ENCODE peak calls at places on chromosomes 2 and 18, in four cellular contexts. One of them, this sample, is unnamed.

GRCh38 chr2:36965751-36966369 is 476 bp downstream of the STRN start:
- DNase-seq in esophagus muscularis mucosa: no peak
- DNase-seq in SK-N-SH: peak; percentile 88
- DNase-seq in upper lobe of left lung: peak; percentile 59
- DNase-seq in this sample: peak; percentile 25

GRCh38 chr2:137943035-137943830 is 21.0 kb upstream of the HNMT start:
- DNase-seq in SK-N-SH: no peak
- DNase-seq in upper lobe of left lung: no peak
- DNase-seq in esophagus muscularis mucosa: no peak
- DNase-seq in this sample: no peak

GRCh38 chr18:51030537-51031258 is 685 bp downstream of the SMAD4 start:
- DNase-seq in upper lobe of left lung: peak; percentile 79
- DNase-seq in esophagus muscularis mucosa: peak; percentile 93
- DNase-seq in SK-N-SH: peak; percentile 90
- DNase-seq in this sample: peak; percentile 43

GRCh38 chr2:231111987-231112386 is 12.9 kb downstream of the HTR2B start:
- DNase-seq in upper lobe of left lung: no peak
- DNase-seq in SK-N-SH: no peak
- DNase-seq in esophagus muscularis mucosa: no peak
- DNase-seq in this sample: no peak

GRCh38 chr2:191165190-191165643 is 14.4 kb upstream of the STAT4 start:
- DNase-seq in esophagus muscularis mucosa: no peak
- DNase-seq in upper lobe of left lung: no peak
- DNase-seq in SK-N-SH: peak; percentile 44
- DNase-seq in this sample: no peak

GRCh38 chr18:9700261-9700796 is 7.8 kb upstream of the RAB31 start:
- DNase-seq in upper lobe of left lung: no peak
- DNase-seq in SK-N-SH: no peak
- DNase-seq in esophagus muscularis mucosa: no peak
- DNase-seq in this sample: no peak

GRCh38 chr18:12749136-12749535 is 46.3 kb downstream of the PSMG2 start:
- DNase-seq in upper lobe of left lung: no peak
- DNase-seq in esophagus muscularis mucosa: no peak
- DNase-seq in SK-N-SH: no peak
- DNase-seq in this sample: no peak

GRCh38 chr2:182792441-182792840 is 74.0 kb downstream of the FRZB start:
- DNase-seq in SK-N-SH: no peak
- DNase-seq in esophagus muscularis mucosa: no peak
- DNase-seq in upper lobe of left lung: no peak
- DNase-seq in this sample: no peak

GRCh38 chr2:230905448-230906430 is 19.3 kb downstream of the GPR55 start:
- DNase-seq in upper lobe of left lung: peak; percentile 18
- DNase-seq in esophagus muscularis mucosa: no peak
- DNase-seq in SK-N-SH: no peak
- DNase-seq in this sample: no peak

GRCh38 chr2:10034333-10035052 is 8.9 kb upstream of the KLF11 start:
- DNase-seq in upper lobe of left lung: no peak
- DNase-seq in esophagus muscularis mucosa: no peak
- DNase-seq in SK-N-SH: no peak
- DNase-seq in this sample: no peak

GRCh38 chr2:23713352-23713751 is 213.6 kb downstream of the ATAD2B start:
- DNase-seq in esophagus muscularis mucosa: no peak
- DNase-seq in SK-N-SH: no peak
- DNase-seq in upper lobe of left lung: no peak
- DNase-seq in this sample: no peak

GRCh38 chr18:10291568-10291981 is 162.9 kb upstream of the APCDD1 start:
- DNase-seq in esophagus muscularis mucosa: no peak
- DNase-seq in SK-N-SH: no peak
- DNase-seq in upper lobe of left lung: no peak
- DNase-seq in this sample: no peak

GRCh38 chr2:31239842-31240198 is 5.9 kb downstream of the EHD3 start:
- DNase-seq in upper lobe of left lung: no peak
- DNase-seq in esophagus muscularis mucosa: no peak
- DNase-seq in SK-N-SH: no peak
- DNase-seq in this sample: peak; percentile 45

GRCh38 chr2:177753682-177754475 is 318.7 kb downstream of the PDE11A start:
- DNase-seq in upper lobe of left lung: peak; percentile 55
- DNase-seq in esophagus muscularis mucosa: peak; percentile 93
- DNase-seq in SK-N-SH: peak; percentile 41
- DNase-seq in this sample: peak; percentile 57

GRCh38 chr18:61984293-61984692 is 91.5 kb upstream of the RNF152 start:
- DNase-seq in upper lobe of left lung: no peak
- DNase-seq in esophagus muscularis mucosa: no peak
- DNase-seq in SK-N-SH: no peak
- DNase-seq in this sample: no peak

GRCh38 chr18:394276-394996 is 106.1 kb downstream of the COLEC12 start:
- DNase-seq in SK-N-SH: no peak
- DNase-seq in esophagus muscularis mucosa: no peak
- DNase-seq in upper lobe of left lung: no peak
- DNase-seq in this sample: no peak

GRCh38 chr2:154195644-154196221 is 324.0 kb downstream of the GALNT13 start:
- DNase-seq in esophagus muscularis mucosa: no peak
- DNase-seq in SK-N-SH: no peak
- DNase-seq in upper lobe of left lung: no peak
- DNase-seq in this sample: no peak

GRCh38 chr18:10388380-10388779 is 66.1 kb upstream of the APCDD1 start:
- DNase-seq in SK-N-SH: no peak
- DNase-seq in upper lobe of left lung: no peak
- DNase-seq in esophagus muscularis mucosa: no peak
- DNase-seq in this sample: no peak

GRCh38 chr2:241797441-241798080 is 11.4 kb upstream of the NEU4 start:
- DNase-seq in esophagus muscularis mucosa: no peak
- DNase-seq in upper lobe of left lung: peak; percentile 15
- DNase-seq in SK-N-SH: peak; percentile 34
- DNase-seq in this sample: no peak

GRCh38 chr2:39408351-39409136 is 28.5 kb downstream of the MAP4K3 start:
- DNase-seq in esophagus muscularis mucosa: no peak
- DNase-seq in SK-N-SH: no peak
- DNase-seq in upper lobe of left lung: no peak
- DNase-seq in this sample: no peak

GRCh38 chr18:29874519-29875098 is 1167.9 kb downstream of the DSC3 start:
- DNase-seq in upper lobe of left lung: no peak
- DNase-seq in SK-N-SH: peak; percentile 23
- DNase-seq in esophagus muscularis mucosa: no peak
- DNase-seq in this sample: no peak

GRCh38 chr18:40926679-40927078 is 1028.4 kb upstream of the PIK3C3 start:
- DNase-seq in SK-N-SH: peak; percentile 26
- DNase-seq in upper lobe of left lung: no peak
- DNase-seq in esophagus muscularis mucosa: no peak
- DNase-seq in this sample: no peak

GRCh38 chr18:50654658-50655550 is 95.0 kb downstream of the MAPK4 start:
- DNase-seq in SK-N-SH: no peak
- DNase-seq in esophagus muscularis mucosa: no peak
- DNase-seq in upper lobe of left lung: peak; percentile 22
- DNase-seq in this sample: no peak

GRCh38 chr2:40225670-40226069 is 226.2 kb downstream of the SLC8A1 start:
- DNase-seq in upper lobe of left lung: no peak
- DNase-seq in SK-N-SH: no peak
- DNase-seq in esophagus muscularis mucosa: no peak
- DNase-seq in this sample: no peak

GRCh38 chr18:46067431-46068007 is 4.5 kb downstream of the PSTPIP2 start:
- DNase-seq in SK-N-SH: no peak
- DNase-seq in esophagus muscularis mucosa: no peak
- DNase-seq in upper lobe of left lung: no peak
- DNase-seq in this sample: no peak

GRCh38 chr18:6994053-6994452 is 123.5 kb downstream of the LAMA1 start:
- DNase-seq in SK-N-SH: no peak
- DNase-seq in esophagus muscularis mucosa: no peak
- DNase-seq in upper lobe of left lung: no peak
- DNase-seq in this sample: no peak

GRCh38 chr2:144183744-144184143 is 336.2 kb downstream of the ZEB2 start:
- DNase-seq in esophagus muscularis mucosa: no peak
- DNase-seq in upper lobe of left lung: peak; percentile 26
- DNase-seq in SK-N-SH: no peak
- DNase-seq in this sample: no peak

GRCh38 chr2:216742411-216742810 is 47.1 kb upstream of the IGFBP5 start:
- DNase-seq in esophagus muscularis mucosa: no peak
- DNase-seq in upper lobe of left lung: peak; percentile 28
- DNase-seq in SK-N-SH: no peak
- DNase-seq in this sample: peak; percentile 65

GRCh38 chr2:158755738-158756137 is 39.4 kb upstream of the DAPL1 start:
- DNase-seq in SK-N-SH: no peak
- DNase-seq in esophagus muscularis mucosa: no peak
- DNase-seq in upper lobe of left lung: no peak
- DNase-seq in this sample: no peak

GRCh38 chr2:121617042-121617599 is 32.1 kb downstream of the CLASP1 start:
- DNase-seq in upper lobe of left lung: no peak
- DNase-seq in SK-N-SH: no peak
- DNase-seq in esophagus muscularis mucosa: no peak
- DNase-seq in this sample: no peak

GRCh38 chr2:38581193-38582147 is 21.3 kb downstream of the HNRNPLL start:
- DNase-seq in SK-N-SH: peak; percentile 44
- DNase-seq in esophagus muscularis mucosa: no peak
- DNase-seq in upper lobe of left lung: no peak
- DNase-seq in this sample: no peak

DNA sequence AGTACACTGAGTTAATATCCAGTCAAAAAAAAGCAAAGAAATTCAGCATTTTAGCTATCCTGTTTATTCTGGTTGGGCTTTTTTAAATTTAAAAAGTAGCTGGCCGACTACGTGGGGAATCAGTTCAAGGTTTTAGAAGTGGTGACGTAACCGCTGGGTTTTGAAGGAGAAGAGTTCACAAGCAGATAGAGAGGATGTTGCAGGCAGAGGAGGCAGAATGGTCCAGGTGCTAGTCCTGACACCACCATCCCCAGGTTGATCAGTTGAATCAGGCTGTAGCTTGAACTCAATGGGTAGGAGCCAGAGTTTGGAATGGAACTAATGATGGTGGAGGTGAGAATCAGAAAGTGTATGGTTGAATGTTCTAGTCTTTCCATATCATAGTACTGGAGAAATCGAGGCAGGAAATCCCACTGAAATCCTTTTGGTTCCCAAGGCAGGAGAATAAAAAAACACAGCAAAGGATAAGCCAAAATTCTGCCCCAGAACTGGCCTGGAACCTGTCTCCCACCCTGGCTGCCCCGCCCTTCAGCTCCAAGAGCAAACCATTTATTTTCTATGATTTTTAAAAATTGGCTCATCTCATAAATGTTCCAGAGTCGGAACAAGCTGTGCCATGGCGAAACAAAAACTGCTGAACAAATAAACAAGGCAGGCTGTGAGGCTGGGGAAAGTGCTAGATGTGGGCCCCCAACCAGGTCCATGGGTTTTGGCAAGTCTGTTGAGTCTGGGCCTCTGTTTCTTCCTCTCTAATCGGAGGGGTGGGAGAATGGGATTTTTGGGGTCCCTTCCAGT is 44.0 kb downstream of the SLC4A1AP start:
- DNase-seq in upper lobe of left lung: no peak
- DNase-seq in esophagus muscularis mucosa: no peak
- DNase-seq in SK-N-SH: no peak
- DNase-seq in this sample: peak; percentile 68
- H3K27ac ChIP-seq in upper lobe of left lung: peak overlapping the region; percentile 87
- H3K27ac ChIP-seq in esophagus muscularis mucosa: peak overlapping the region; percentile 91
- H3K27ac ChIP-seq in SK-N-SH: no peak overlapping the region
- H3K27ac ChIP-seq in this sample: peak overlapping the region; percentile 60

GRCh38 chr18:11500153-11501122 is 109.0 kb upstream of the SLC35G4 start:
- DNase-seq in esophagus muscularis mucosa: no peak
- DNase-seq in upper lobe of left lung: no peak
- DNase-seq in SK-N-SH: no peak
- DNase-seq in this sample: no peak
- TF ChIP-seq EP300 in esophagus muscularis mucosa: no peak
- TF ChIP-seq EP300 in upper lobe of left lung: no peak
- TF ChIP-seq EP300 in SK-N-SH: peak; percentile 76
- TF ChIP-seq EP300 in this sample: no peak

GRCh38 chr2:239222346-239223028 is 178.3 kb downstream of the HDAC4 start:
- DNase-seq in SK-N-SH: no peak
- DNase-seq in upper lobe of left lung: no peak
- DNase-seq in esophagus muscularis mucosa: no peak
- DNase-seq in this sample: no peak
- H3K4me3 ChIP-seq in SK-N-SH: no peak overlapping the region
- H3K4me3 ChIP-seq in upper lobe of left lung: no peak overlapping the region
- H3K4me3 ChIP-seq in esophagus muscularis mucosa: peak overlapping the region; percentile 37
- H3K4me3 ChIP-seq in this sample: no peak overlapping the region

DNA sequence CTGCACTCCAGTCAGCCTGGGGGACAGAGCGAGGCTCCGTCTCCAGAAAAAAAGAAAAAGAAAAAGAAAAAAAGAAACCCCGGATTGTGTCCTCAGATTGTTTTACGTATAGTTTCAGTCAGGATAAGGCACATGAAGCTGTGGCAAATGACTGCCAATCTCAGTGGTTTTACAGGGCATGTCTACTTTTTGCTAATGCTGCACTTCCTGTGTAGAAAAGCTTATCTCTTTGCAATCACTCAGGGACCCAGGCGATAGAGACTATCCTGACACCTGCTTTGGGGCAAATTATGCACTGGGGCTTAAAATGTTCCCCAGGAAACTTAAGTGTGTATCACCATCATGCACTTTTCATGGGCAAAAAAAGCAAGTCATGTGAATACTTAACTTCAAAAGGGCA is 103.7 kb upstream of the MEIS1 start:
- DNase-seq in esophagus muscularis mucosa: no peak
- DNase-seq in SK-N-SH: no peak
- DNase-seq in upper lobe of left lung: no peak
- DNase-seq in this sample: no peak
- H3K27ac ChIP-seq in esophagus muscularis mucosa: no peak overlapping the region
- H3K27ac ChIP-seq in SK-N-SH: no peak overlapping the region
- H3K27ac ChIP-seq in upper lobe of left lung: no peak overlapping the region
- H3K27ac ChIP-seq in this sample: no peak overlapping the region

GRCh38 chr2:42754776-42755140 is 9.2 kb downstream of the OXER1 start:
- DNase-seq in esophagus muscularis mucosa: no peak
- DNase-seq in SK-N-SH: peak; percentile 38
- DNase-seq in upper lobe of left lung: no peak
- DNase-seq in this sample: no peak

GRCh38 chr2:42754021-42754775 is 9.7 kb downstream of the OXER1 start:
- DNase-seq in upper lobe of left lung: no peak
- DNase-seq in SK-N-SH: peak; percentile 72
- DNase-seq in esophagus muscularis mucosa: peak; percentile 89
- DNase-seq in this sample: no peak

GRCh38 chr2:42753188-42753813 is 10.6 kb downstream of the OXER1 start:
- DNase-seq in upper lobe of left lung: no peak
- DNase-seq in esophagus muscularis mucosa: peak; percentile 84
- DNase-seq in SK-N-SH: no peak
- DNase-seq in this sample: no peak

GRCh38 chr2:42755161-42755900 is 8.6 kb downstream of the OXER1 start:
- DNase-seq in SK-N-SH: peak; percentile 56
- DNase-seq in upper lobe of left lung: no peak
- DNase-seq in esophagus muscularis mucosa: no peak
- DNase-seq in this sample: no peak

DNA sequence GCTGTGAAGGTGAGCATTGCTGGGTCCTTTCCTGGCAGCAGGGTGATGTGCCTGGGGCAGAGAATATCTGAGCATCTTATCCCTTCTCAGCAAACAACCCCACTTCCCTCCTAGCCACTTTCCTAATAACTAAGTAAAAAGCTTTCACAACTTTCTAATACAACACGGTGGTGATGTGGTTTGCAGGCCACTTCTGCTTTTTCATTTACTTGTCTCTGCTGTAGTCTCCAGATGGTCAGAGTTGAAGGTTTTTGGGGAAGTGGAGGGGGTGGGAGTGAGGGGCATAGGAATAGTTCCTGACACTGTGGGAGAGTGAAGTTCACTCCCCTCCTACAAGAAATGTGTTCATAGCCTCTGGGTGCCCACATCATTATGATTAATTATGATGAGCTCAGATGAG is 11.6 kb downstream of the OXER1 start:
- DNase-seq in esophagus muscularis mucosa: peak; percentile 72
- DNase-seq in upper lobe of left lung: peak; percentile 70
- DNase-seq in SK-N-SH: no peak
- DNase-seq in this sample: no peak
- TF ChIP-seq EP300 in esophagus muscularis mucosa: no peak
- TF ChIP-seq EP300 in upper lobe of left lung: no peak
- TF ChIP-seq EP300 in SK-N-SH: no peak
- TF ChIP-seq EP300 in this sample: peak; percentile 37